ENCODE peak calls at places on chromosome 1, in eight cellular contexts. P is HCT116, Z is A549, A is Panc1, M is GM12878, G is K562, V is HepG2, N is SK-N-SH. Y is an unnamed sample. For H3K4me1, the result is how much of the 10 kb centered on the place peaks cover.

GRCh38 chr1:183783342-183783741 is 21.6 kb upstream of the RGL1 start:
- DNase-seq in P (no peak), Z (no peak), A (no peak), M (no peak), G (no peak), V (no peak), N (no peak), Y (no peak)

GRCh38 chr1:2931722-2932401 is 89.4 kb upstream of the ACTRT2 start:
- DNase-seq in P (no peak), Z (no peak), A (no peak), M (no peak), G (no peak), V (no peak), N (no peak), Y (no peak)

GRCh38 chr1:40862008-40862863 is at the start of gene CITED4:
- DNase-seq in P (peak), Z (peak), A (peak), M (peak), G (peak), V (peak), N (peak), Y (peak)

GRCh38 chr1:84861516-84861915 is 31.5 kb downstream of the LPAR3 start:
- DNase-seq in P (no peak), Z (no peak), A (no peak), M (no peak), G (no peak), V (no peak), N (no peak), Y (no peak)

GRCh38 chr1:185581020-185581419 is 153.2 kb upstream of the HMCN1 start:
- DNase-seq in P (no peak), Z (no peak), A (no peak), M (no peak), G (no peak), V (peak), N (no peak), Y (no peak)

GRCh38 chr1:1243807-1244191 is 2.7 kb downstream of the C1QTNF12 start:
- DNase-seq in P (no peak), Z (no peak), A (no peak), M (no peak), G (no peak), V (no peak), N (no peak), Y (no peak)

GRCh38 chr1:33036051-33036525 is 595 bp downstream of the AK2 start:
- DNase-seq in P (no peak), Z (peak), A (no peak), M (no peak), G (peak), V (peak), N (peak), Y (peak)

GRCh38 chr1:201708085-201708512 is 120.9 kb upstream of the IPO9 start:
- DNase-seq in P (no peak), Z (peak), A (no peak), M (no peak), G (no peak), V (no peak), N (no peak), Y (no peak)

GRCh38 chr1:53369761-53370160 is 41.9 kb upstream of the LRP8 start:
- DNase-seq in P (no peak), Z (no peak), A (no peak), M (no peak), G (no peak), V (no peak), N (no peak), Y (no peak)

GRCh38 chr1:6130036-6130435 is 50.1 kb downstream of the CHD5 start:
- DNase-seq in P (no peak), Z (no peak), A (no peak), M (no peak), G (no peak), V (no peak), N (no peak), Y (no peak)

GRCh38 chr1:225426395-225427248 is 1.2 kb downstream of the LBR start:
- DNase-seq in P (no peak), Z (peak), A (no peak), M (no peak), G (peak), V (no peak), N (peak), Y (peak)

GRCh38 chr1:165562576-165562975 is 18.8 kb downstream of the LRRC52 start:
- DNase-seq in P (no peak), Z (no peak), A (no peak), M (no peak), G (no peak), V (no peak), N (no peak), Y (no peak)
- TF ChIP-seq REST in P (no peak), Z (no peak), A (no peak), M (no peak), G (no peak), V (no peak), N (no peak), Y (no peak)

GRCh38 chr1:188429385-188429784 is 1600.6 kb downstream of the PLA2G4A start:
- DNase-seq in P (no peak), Z (no peak), A (no peak), M (no peak), G (no peak), V (no peak), N (no peak), Y (no peak)
- H3K4me1 ChIP-seq in P (under half), Z (under half), A (under half), M (under half), G (under half), V (under half), N (under half), Y (under half)

DNA sequence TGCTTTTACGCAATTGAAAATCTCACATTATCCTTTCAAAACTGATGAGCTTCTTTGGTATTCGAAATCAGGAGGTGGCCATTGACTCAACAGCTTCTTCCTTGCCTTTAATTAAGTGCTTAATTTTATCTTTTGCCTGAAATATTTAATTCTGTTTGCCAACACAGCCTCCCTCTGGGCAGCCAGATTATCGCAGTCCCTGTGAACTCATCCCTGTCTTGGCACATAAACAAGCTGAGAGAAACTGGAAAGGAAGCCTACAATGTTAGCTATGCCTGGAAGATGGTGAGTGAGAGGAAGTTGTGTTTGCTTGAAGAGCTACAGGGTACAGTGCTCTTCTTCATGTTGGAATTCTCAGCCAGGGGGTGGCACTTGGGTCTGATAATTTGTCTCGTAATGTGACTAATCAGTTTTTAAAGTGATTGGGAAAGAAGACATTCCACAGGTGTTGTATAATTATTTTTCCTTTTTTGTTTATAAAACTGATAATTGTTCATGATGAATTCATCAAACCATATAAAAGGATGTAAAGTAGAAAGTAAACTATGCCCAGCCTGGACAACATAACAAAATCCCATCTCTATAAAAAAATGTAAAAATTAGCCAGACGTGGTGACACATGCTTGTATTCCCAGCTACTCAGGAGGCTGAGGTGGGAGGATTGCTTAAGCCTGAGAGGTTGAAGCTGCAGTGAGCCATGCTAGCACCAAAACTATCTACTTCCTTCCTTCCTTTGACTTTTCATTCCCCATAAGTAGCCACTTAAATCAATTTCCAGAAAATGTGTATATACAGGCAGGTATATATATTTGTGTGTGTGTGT is 90.1 kb upstream of the RAVER2 start:
- DNase-seq in P (no peak), Z (no peak), A (no peak), M (no peak), G (no peak), V (no peak), N (no peak), Y (no peak)
- TF ChIP-seq REST in P (no peak), Z (no peak), A (no peak), M (no peak), G (no peak), V (no peak), N (no peak), Y (no peak)

DNA sequence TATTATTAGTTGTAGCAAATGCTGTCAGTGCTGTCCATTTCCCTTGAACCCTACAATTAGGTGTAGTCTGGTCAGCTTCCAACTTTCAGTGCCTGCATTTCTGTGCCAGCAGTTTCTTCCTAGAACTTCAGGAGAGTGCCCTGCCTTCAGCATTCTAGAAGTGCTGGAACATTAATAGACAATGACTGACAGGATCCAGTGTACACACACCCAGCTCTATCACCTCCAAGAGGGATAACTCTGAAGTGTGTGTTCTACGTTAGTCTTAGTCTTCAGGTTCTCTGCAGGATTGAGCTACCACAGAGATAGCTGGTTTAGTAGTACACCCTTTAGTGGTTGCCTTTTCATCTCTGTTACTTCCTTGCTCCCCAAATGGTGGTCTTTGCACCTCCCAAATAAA is 61.4 kb downstream of the PRRX1 start:
- DNase-seq in P (no peak), Z (no peak), A (no peak), M (no peak), G (no peak), V (no peak), N (no peak), Y (no peak)
- H3K4me1 ChIP-seq in P (under half), Z (under half), A (under half), M (under half), G (under half), V (under half), N (under half), Y (under half)

DNA sequence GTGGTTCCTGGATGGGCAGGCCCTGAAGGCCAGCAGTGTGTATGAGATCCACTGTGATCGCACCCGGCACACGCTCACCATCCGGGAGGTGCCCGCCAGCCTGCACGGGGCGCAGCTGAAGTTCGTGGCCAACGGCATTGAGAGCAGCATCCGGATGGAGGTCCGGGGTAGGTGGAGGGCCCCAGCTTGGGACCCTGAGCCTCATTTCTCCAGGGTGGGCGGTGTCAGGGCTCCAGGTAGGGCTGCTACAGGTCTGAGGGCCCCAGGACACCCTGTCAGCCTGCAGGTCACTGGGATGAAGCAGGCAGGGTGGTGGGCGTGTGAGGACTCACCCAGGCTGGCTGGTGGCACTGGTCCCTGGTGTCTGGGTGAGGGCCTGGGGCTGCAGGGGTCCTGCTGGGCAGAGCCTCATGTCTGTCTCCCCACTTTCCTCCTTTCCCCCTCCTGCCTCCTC is 7.8 kb downstream of the OBSCN start:
- DNase-seq in P (no peak), Z (no peak), A (no peak), M (no peak), G (no peak), V (no peak), N (no peak), Y (no peak)
- TF ChIP-seq REST in P (no peak), Z (no peak), A (no peak), M (no peak), G (no peak), V (no peak), N (no peak), Y (no peak)

GRCh38 chr1:206469933-206470691 is at the start of gene IKBKE:
- DNase-seq in P (peak), Z (peak), A (no peak), M (no peak), G (peak), V (peak), N (no peak), Y (peak)
- H3K4me1 ChIP-seq in P (under half), Z (under half), A (under half), M (half or more), G (under half), V (half or more), N (under half), Y (under half)